ENCODE peak calls at places on chromosomes 3 and 15, in eight cellular contexts. O, Q, L, U, M, F, S and D are unnamed samples.
A peak's percentile ranks its signal among the peaks of the same experiment; 100 is the strongest.

GRCh38 chr3:188349963-188350332 is 196.0 kb downstream of the LPP start:
- DNase-seq in M (no peak), O (no peak), S (no peak), U (no peak), L (no peak), Q (no peak), F (no peak), D (no peak)

GRCh38 chr3:98902341-98902740 is 846 bp upstream of the DCBLD2 start:
- DNase-seq in Q (no peak), F (no peak), S (no peak), M (no peak), L (no peak), O (no peak), U (no peak), D (no peak)

GRCh38 chr15:88193415-88193814 is 63.1 kb downstream of the NTRK3 start:
- DNase-seq in Q (no peak), M (no peak), L (no peak), S (no peak), F (peak; percentile 2), O (no peak), U (no peak), D (no peak)

GRCh38 chr3:69323941-69324340 is 61.9 kb downstream of the FRMD4B start:
- DNase-seq in M (no peak), Q (no peak), O (no peak), U (no peak), L (no peak), S (no peak), F (no peak), D (no peak)

GRCh38 chr3:17132286-17133115 is 247.7 kb downstream of the PLCL2 start:
- DNase-seq in F (no peak), O (no peak), Q (no peak), S (no peak), M (no peak), U (no peak), L (no peak), D (no peak)

GRCh38 chr15:93034512-93034911 is 54.5 kb downstream of the RGMA start:
- DNase-seq in U (peak; percentile 23), O (no peak), L (no peak), S (no peak), Q (no peak), F (no peak), M (no peak), D (no peak)

GRCh38 chr3:171056528-171056927 is 30.0 kb upstream of the SLC2A2 start:
- DNase-seq in S (no peak), F (peak; percentile 75), L (no peak), O (no peak), U (no peak), Q (no peak), M (no peak), D (no peak)

GRCh38 chr3:42780398-42780797 is 7.3 kb upstream of the CCDC13 start:
- DNase-seq in S (no peak), M (no peak), O (no peak), Q (no peak), L (no peak), F (no peak), U (no peak), D (no peak)

GRCh38 chr3:156211583-156211982 is 91.2 kb downstream of the KCNAB1 start:
- DNase-seq in L (no peak), Q (no peak), S (no peak), O (no peak), M (no peak), U (no peak), F (peak; percentile 81), D (no peak)